ENCODE peak calls at places on chromosomes 11 and 22, in nine cellular contexts. One of them, this sample, is unnamed.

GRCh38 chr11:43558056-43558455 is 122.5 kb upstream of the HSD17B12 start:
- DNase-seq in cardiac muscle cell: no peak
- DNase-seq in body of pancreas: no peak
- DNase-seq in MM.1S: no peak
- DNase-seq in PC-9: no peak
- DNase-seq in kidney epithelial cell: no peak
- DNase-seq in heart left ventricle: no peak
- DNase-seq in lower lobe of right lung: no peak
- DNase-seq in tibial artery: no peak
- DNase-seq in this sample: no peak

GRCh38 chr11:118058311-118059230 is 18.3 kb upstream of the TMPRSS4 start:
- DNase-seq in cardiac muscle cell: no peak
- DNase-seq in body of pancreas: no peak
- DNase-seq in MM.1S: peak; percentile 18
- DNase-seq in PC-9: peak; percentile 33
- DNase-seq in kidney epithelial cell: no peak
- DNase-seq in heart left ventricle: no peak
- DNase-seq in lower lobe of right lung: no peak
- DNase-seq in tibial artery: peak; percentile 55
- DNase-seq in this sample: no peak

GRCh38 chr11:12900496-12900895 is 108.6 kb upstream of the RASSF10 start:
- DNase-seq in cardiac muscle cell: peak; percentile 69
- DNase-seq in body of pancreas: no peak
- DNase-seq in MM.1S: no peak
- DNase-seq in PC-9: peak; percentile 55
- DNase-seq in kidney epithelial cell: peak; percentile 83
- DNase-seq in heart left ventricle: no peak
- DNase-seq in lower lobe of right lung: no peak
- DNase-seq in tibial artery: no peak
- DNase-seq in this sample: peak; percentile 82

GRCh38 chr11:68077617-68078592 is 39.1 kb downstream of the TCIRG1 start:
- DNase-seq in cardiac muscle cell: no peak
- DNase-seq in body of pancreas: no peak
- DNase-seq in MM.1S: no peak
- DNase-seq in PC-9: no peak
- DNase-seq in kidney epithelial cell: no peak
- DNase-seq in heart left ventricle: no peak
- DNase-seq in lower lobe of right lung: no peak
- DNase-seq in tibial artery: no peak
- DNase-seq in this sample: no peak

GRCh38 chr11:129440028-129440630 is 64.5 kb downstream of the BARX2 start:
- DNase-seq in cardiac muscle cell: no peak
- DNase-seq in body of pancreas: peak; percentile 76
- DNase-seq in MM.1S: no peak
- DNase-seq in PC-9: peak; percentile 99
- DNase-seq in kidney epithelial cell: peak; percentile 98
- DNase-seq in heart left ventricle: no peak
- DNase-seq in lower lobe of right lung: no peak
- DNase-seq in tibial artery: no peak
- DNase-seq in this sample: peak; percentile 100

GRCh38 chr22:38415561-38416321 is 39.3 kb downstream of the KCNJ4 start:
- DNase-seq in cardiac muscle cell: no peak
- DNase-seq in body of pancreas: no peak
- DNase-seq in MM.1S: no peak
- DNase-seq in PC-9: peak; percentile 24
- DNase-seq in kidney epithelial cell: no peak
- DNase-seq in heart left ventricle: peak; percentile 70
- DNase-seq in lower lobe of right lung: peak; percentile 40
- DNase-seq in tibial artery: peak; percentile 59
- DNase-seq in this sample: no peak

GRCh38 chr11:7672960-7673723 is at the start of gene CYB5R2:
- DNase-seq in cardiac muscle cell: peak; percentile 68
- DNase-seq in body of pancreas: peak; percentile 75
- DNase-seq in MM.1S: no peak
- DNase-seq in PC-9: no peak
- DNase-seq in kidney epithelial cell: no peak
- DNase-seq in heart left ventricle: peak; percentile 79
- DNase-seq in lower lobe of right lung: peak; percentile 80
- DNase-seq in tibial artery: peak; percentile 85
- DNase-seq in this sample: no peak

GRCh38 chr11:8002676-8003075 is 15.5 kb downstream of the EIF3F start:
- DNase-seq in cardiac muscle cell: no peak
- DNase-seq in body of pancreas: no peak
- DNase-seq in MM.1S: no peak
- DNase-seq in PC-9: no peak
- DNase-seq in kidney epithelial cell: no peak
- DNase-seq in heart left ventricle: no peak
- DNase-seq in lower lobe of right lung: no peak
- DNase-seq in tibial artery: no peak
- DNase-seq in this sample: no peak

GRCh38 chr22:42269407-42270177 is 861 bp downstream of the TCF20 start:
- DNase-seq in cardiac muscle cell: peak; percentile 74
- DNase-seq in body of pancreas: peak; percentile 80
- DNase-seq in MM.1S: peak; percentile 76
- DNase-seq in PC-9: peak; percentile 74
- DNase-seq in kidney epithelial cell: no peak
- DNase-seq in heart left ventricle: peak; percentile 47
- DNase-seq in lower lobe of right lung: peak; percentile 77
- DNase-seq in tibial artery: no peak
- DNase-seq in this sample: no peak

GRCh38 chr11:96278039-96278897 is 64.7 kb downstream of the MAML2 start:
- DNase-seq in cardiac muscle cell: no peak
- DNase-seq in body of pancreas: no peak
- DNase-seq in MM.1S: no peak
- DNase-seq in PC-9: peak; percentile 64
- DNase-seq in kidney epithelial cell: no peak
- DNase-seq in heart left ventricle: no peak
- DNase-seq in lower lobe of right lung: no peak
- DNase-seq in tibial artery: no peak
- DNase-seq in this sample: no peak

GRCh38 chr11:34346551-34346950 is 11.3 kb downstream of the ABTB2 start:
- DNase-seq in cardiac muscle cell: no peak
- DNase-seq in body of pancreas: no peak
- DNase-seq in MM.1S: no peak
- DNase-seq in PC-9: peak; percentile 88
- DNase-seq in kidney epithelial cell: no peak
- DNase-seq in heart left ventricle: peak; percentile 34
- DNase-seq in lower lobe of right lung: no peak
- DNase-seq in tibial artery: peak; percentile 82
- DNase-seq in this sample: no peak

GRCh38 chr11:12185914-12186313 is 75.5 kb downstream of the MICAL2 start:
- DNase-seq in cardiac muscle cell: peak; percentile 88
- DNase-seq in body of pancreas: no peak
- DNase-seq in MM.1S: no peak
- DNase-seq in PC-9: no peak
- DNase-seq in kidney epithelial cell: no peak
- DNase-seq in heart left ventricle: no peak
- DNase-seq in lower lobe of right lung: peak; percentile 75
- DNase-seq in tibial artery: peak; percentile 82
- DNase-seq in this sample: no peak

GRCh38 chr11:69170704-69171103 is 15.0 kb downstream of the SMIM38 start:
- DNase-seq in cardiac muscle cell: no peak
- DNase-seq in body of pancreas: no peak
- DNase-seq in MM.1S: no peak
- DNase-seq in PC-9: peak; percentile 81
- DNase-seq in kidney epithelial cell: no peak
- DNase-seq in heart left ventricle: no peak
- DNase-seq in lower lobe of right lung: no peak
- DNase-seq in tibial artery: peak; percentile 51
- DNase-seq in this sample: no peak

GRCh38 chr11:71204748-71205664 is 47.4 kb downstream of the SHANK2 start:
- DNase-seq in cardiac muscle cell: no peak
- DNase-seq in body of pancreas: no peak
- DNase-seq in MM.1S: no peak
- DNase-seq in PC-9: no peak
- DNase-seq in kidney epithelial cell: no peak
- DNase-seq in heart left ventricle: no peak
- DNase-seq in lower lobe of right lung: peak; percentile 41
- DNase-seq in tibial artery: no peak
- DNase-seq in this sample: no peak

GRCh38 chr11:126929186-126930085 is 71.1 kb downstream of the KIRREL3 start:
- DNase-seq in cardiac muscle cell: no peak
- DNase-seq in body of pancreas: no peak
- DNase-seq in MM.1S: no peak
- DNase-seq in PC-9: no peak
- DNase-seq in kidney epithelial cell: no peak
- DNase-seq in heart left ventricle: no peak
- DNase-seq in lower lobe of right lung: no peak
- DNase-seq in tibial artery: no peak
- DNase-seq in this sample: no peak

GRCh38 chr11:14414470-14415461 is 55.8 kb upstream of the RRAS2 start:
- DNase-seq in cardiac muscle cell: no peak
- DNase-seq in body of pancreas: no peak
- DNase-seq in MM.1S: no peak
- DNase-seq in PC-9: peak; percentile 69
- DNase-seq in kidney epithelial cell: no peak
- DNase-seq in heart left ventricle: no peak
- DNase-seq in lower lobe of right lung: no peak
- DNase-seq in tibial artery: no peak
- DNase-seq in this sample: no peak

GRCh38 chr11:3223932-3224729 is 5.5 kb upstream of the MRGPRG start:
- DNase-seq in cardiac muscle cell: no peak
- DNase-seq in body of pancreas: peak; percentile 6
- DNase-seq in MM.1S: no peak
- DNase-seq in PC-9: no peak
- DNase-seq in kidney epithelial cell: no peak
- DNase-seq in heart left ventricle: no peak
- DNase-seq in lower lobe of right lung: no peak
- DNase-seq in tibial artery: peak; percentile 63
- DNase-seq in this sample: no peak

GRCh38 chr11:16248248-16248647 is 108.1 kb downstream of the SOX6 start:
- DNase-seq in cardiac muscle cell: no peak
- DNase-seq in body of pancreas: no peak
- DNase-seq in MM.1S: no peak
- DNase-seq in PC-9: no peak
- DNase-seq in kidney epithelial cell: no peak
- DNase-seq in heart left ventricle: no peak
- DNase-seq in lower lobe of right lung: no peak
- DNase-seq in tibial artery: no peak
- DNase-seq in this sample: no peak

GRCh38 chr11:16252373-16252772 is 104.0 kb downstream of the SOX6 start:
- DNase-seq in cardiac muscle cell: peak; percentile 3
- DNase-seq in body of pancreas: no peak
- DNase-seq in MM.1S: no peak
- DNase-seq in PC-9: no peak
- DNase-seq in kidney epithelial cell: no peak
- DNase-seq in heart left ventricle: no peak
- DNase-seq in lower lobe of right lung: no peak
- DNase-seq in tibial artery: no peak
- DNase-seq in this sample: peak; percentile 4
- TF ChIP-seq CTCF in cardiac muscle cell: peak; percentile 21
- TF ChIP-seq CTCF in body of pancreas: peak; percentile 10
- TF ChIP-seq CTCF in MM.1S: no peak
- TF ChIP-seq CTCF in PC-9: peak; percentile 20
- TF ChIP-seq CTCF in kidney epithelial cell: no peak
- TF ChIP-seq CTCF in heart left ventricle: peak; percentile 25
- TF ChIP-seq CTCF in lower lobe of right lung: no peak
- TF ChIP-seq CTCF in tibial artery: peak; percentile 21
- TF ChIP-seq CTCF in this sample: peak; percentile 58

GRCh38 chr11:111236355-111236754 is 9.2 kb upstream of the POU2AF2 start:
- DNase-seq in cardiac muscle cell: no peak
- DNase-seq in body of pancreas: no peak
- DNase-seq in MM.1S: no peak
- DNase-seq in PC-9: no peak
- DNase-seq in kidney epithelial cell: no peak
- DNase-seq in heart left ventricle: no peak
- DNase-seq in lower lobe of right lung: no peak
- DNase-seq in tibial artery: no peak
- DNase-seq in this sample: no peak
- H3K4me3 ChIP-seq in cardiac muscle cell: no peak overlapping the region
- H3K4me3 ChIP-seq in body of pancreas: no peak overlapping the region
- H3K4me3 ChIP-seq in MM.1S: no peak overlapping the region
- H3K4me3 ChIP-seq in PC-9: no peak overlapping the region
- H3K4me3 ChIP-seq in kidney epithelial cell: no peak overlapping the region
- H3K4me3 ChIP-seq in heart left ventricle: no peak overlapping the region
- H3K4me3 ChIP-seq in lower lobe of right lung: peak overlapping the region; percentile 3
- H3K4me3 ChIP-seq in tibial artery: no peak overlapping the region
- H3K4me3 ChIP-seq in this sample: no peak overlapping the region

GRCh38 chr11:61607920-61608599 is 27.2 kb upstream of the SYT7 start:
- DNase-seq in cardiac muscle cell: no peak
- DNase-seq in body of pancreas: no peak
- DNase-seq in MM.1S: no peak
- DNase-seq in PC-9: no peak
- DNase-seq in kidney epithelial cell: no peak
- DNase-seq in heart left ventricle: no peak
- DNase-seq in lower lobe of right lung: no peak
- DNase-seq in tibial artery: no peak
- DNase-seq in this sample: no peak

GRCh38 chr11:61610905-61611304 is 30.0 kb upstream of the SYT7 start:
- DNase-seq in cardiac muscle cell: no peak
- DNase-seq in body of pancreas: peak; percentile 27
- DNase-seq in MM.1S: no peak
- DNase-seq in PC-9: no peak
- DNase-seq in kidney epithelial cell: no peak
- DNase-seq in heart left ventricle: peak; percentile 49
- DNase-seq in lower lobe of right lung: no peak
- DNase-seq in tibial artery: no peak
- DNase-seq in this sample: no peak

GRCh38 chr11:61609000-61609969 is 28.4 kb upstream of the SYT7 start:
- DNase-seq in cardiac muscle cell: no peak
- DNase-seq in body of pancreas: no peak
- DNase-seq in MM.1S: no peak
- DNase-seq in PC-9: no peak
- DNase-seq in kidney epithelial cell: no peak
- DNase-seq in heart left ventricle: no peak
- DNase-seq in lower lobe of right lung: no peak
- DNase-seq in tibial artery: no peak
- DNase-seq in this sample: no peak

GRCh38 chr11:61611309-61611708 is 30.4 kb upstream of the SYT7 start:
- DNase-seq in cardiac muscle cell: no peak
- DNase-seq in body of pancreas: no peak
- DNase-seq in MM.1S: no peak
- DNase-seq in PC-9: no peak
- DNase-seq in kidney epithelial cell: no peak
- DNase-seq in heart left ventricle: no peak
- DNase-seq in lower lobe of right lung: no peak
- DNase-seq in tibial artery: no peak
- DNase-seq in this sample: no peak

DNA sequence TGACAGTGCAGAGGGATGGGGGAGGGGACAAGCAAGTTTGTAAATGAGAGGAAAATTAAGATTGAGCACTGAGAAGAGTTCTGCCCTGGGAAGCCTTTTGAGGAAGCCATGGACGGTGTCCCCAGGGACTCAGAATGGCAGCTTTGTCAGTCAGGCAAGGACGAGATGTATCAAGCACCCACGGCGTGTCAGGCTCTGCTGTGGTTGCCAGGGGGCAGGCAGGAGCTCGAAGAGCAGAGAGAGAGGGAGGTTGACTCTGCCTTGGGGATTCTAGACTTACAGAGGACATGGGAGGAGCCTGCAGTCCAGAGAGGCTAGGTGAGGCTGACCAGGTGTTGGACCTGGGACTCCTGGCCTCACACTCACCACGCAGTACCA is 29.1 kb upstream of the SYT7 start:
- DNase-seq in cardiac muscle cell: peak; percentile 47
- DNase-seq in body of pancreas: peak; percentile 54
- DNase-seq in MM.1S: no peak
- DNase-seq in PC-9: no peak
- DNase-seq in kidney epithelial cell: no peak
- DNase-seq in heart left ventricle: no peak
- DNase-seq in lower lobe of right lung: no peak
- DNase-seq in tibial artery: no peak
- DNase-seq in this sample: no peak
- TF ChIP-seq CTCF in cardiac muscle cell: peak; percentile 19
- TF ChIP-seq CTCF in body of pancreas: peak; percentile 49
- TF ChIP-seq CTCF in MM.1S: no peak
- TF ChIP-seq CTCF in PC-9: peak; percentile 37
- TF ChIP-seq CTCF in kidney epithelial cell: peak; percentile 31
- TF ChIP-seq CTCF in heart left ventricle: no peak
- TF ChIP-seq CTCF in lower lobe of right lung: no peak
- TF ChIP-seq CTCF in tibial artery: no peak
- TF ChIP-seq CTCF in this sample: peak; percentile 17

GRCh38 chr11:65419460-65419772 is 3.2 kb upstream of the NEAT1 start:
- DNase-seq in cardiac muscle cell: no peak
- DNase-seq in body of pancreas: peak; percentile 30
- DNase-seq in MM.1S: no peak
- DNase-seq in PC-9: no peak
- DNase-seq in kidney epithelial cell: no peak
- DNase-seq in heart left ventricle: no peak
- DNase-seq in lower lobe of right lung: peak; percentile 51
- DNase-seq in tibial artery: no peak
- DNase-seq in this sample: no peak
- H3K4me3 ChIP-seq in cardiac muscle cell: no peak overlapping the region
- H3K4me3 ChIP-seq in body of pancreas: no peak overlapping the region
- H3K4me3 ChIP-seq in MM.1S: peak overlapping the region; percentile 75
- H3K4me3 ChIP-seq in PC-9: peak overlapping the region; percentile 59
- H3K4me3 ChIP-seq in kidney epithelial cell: peak overlapping the region; percentile 17
- H3K4me3 ChIP-seq in heart left ventricle: peak overlapping the region; percentile 75
- H3K4me3 ChIP-seq in lower lobe of right lung: peak overlapping the region; percentile 91
- H3K4me3 ChIP-seq in tibial artery: peak overlapping the region; percentile 97
- H3K4me3 ChIP-seq in this sample: peak overlapping the region; percentile 47

This sample was measured in epithelial cell of proximal tubule.